ENCODE peak calls at places on chromosomes 2 and 18, in six cellular contexts. N is heart left ventricle; C is central memory CD8-positive, alpha-beta T cell; F is activated CD8-positive, alpha-beta T cell treated with anti-CD3 and anti-CD28 coated beads for 36 hours; T is SW480; R is M059J. V is an unnamed sample.

GRCh38 chr2:121104721-121105141 is 180.3 kb downstream of the TFCP2L1 start:
- DNase-seq in T (no peak), R (no peak), N (no peak), C (no peak), F (no peak), V (no peak)

GRCh38 chr2:38797276-38797675 is 19.3 kb downstream of the GEMIN6 start:
- DNase-seq in T (no peak), C (no peak), F (no peak), R (peak), N (no peak), V (no peak)

GRCh38 chr18:42274488-42275137 is 319.6 kb downstream of the PIK3C3 start:
- DNase-seq in N (no peak), F (peak), T (peak), C (no peak), R (peak), V (no peak)

GRCh38 chr2:88690591-88691338 is 708 bp upstream of the RPIA start:
- DNase-seq in N (no peak), T (peak), C (no peak), F (peak), R (peak), V (peak)

GRCh38 chr2:128505150-128505490 is 186.5 kb upstream of the HS6ST1 start:
- DNase-seq in F (no peak), N (no peak), T (no peak), C (no peak), R (no peak), V (no peak)

GRCh38 chr2:1546023-1546591 is 132.8 kb downstream of the TPO start:
- DNase-seq in F (peak), C (no peak), T (peak), N (no peak), R (peak), V (peak)

GRCh38 chr2:157839162-157839801 is 36.8 kb downstream of the ACVR1 start:
- DNase-seq in T (peak), R (peak), N (no peak), F (no peak), C (no peak), V (no peak)

GRCh38 chr2:42742740-42743666 is 20.9 kb downstream of the OXER1 start:
- DNase-seq in N (no peak), C (no peak), R (peak), T (no peak), F (no peak), V (no peak)

GRCh38 chr2:30678410-30679137 is 128.7 kb downstream of the CAPN13 start:
- DNase-seq in C (no peak), F (no peak), R (no peak), T (no peak), N (no peak), V (no peak)

GRCh38 chr18:323253-323622 is 55.4 kb upstream of the THOC1 start:
- DNase-seq in T (peak), R (peak), C (no peak), N (no peak), F (no peak), V (peak)

GRCh38 chr18:5275872-5276271 is 19.7 kb downstream of the ZBTB14 start:
- DNase-seq in R (no peak), T (no peak), F (no peak), C (no peak), N (no peak), V (no peak)

GRCh38 chr2:200993097-200993496 is 29.6 kb upstream of the ORC2 start:
- DNase-seq in C (no peak), F (no peak), N (no peak), T (no peak), R (no peak), V (no peak)

GRCh38 chr2:25168256-25169072 is at the start of gene POMC:
- DNase-seq in C (no peak), R (peak), F (peak), T (no peak), N (no peak), V (peak)

GRCh38 chr18:40874233-40874632 is 1080.8 kb upstream of the PIK3C3 start:
- DNase-seq in F (no peak), T (no peak), R (peak), N (no peak), C (no peak), V (no peak)

GRCh38 chr2:43472527-43473194 is 123.2 kb downstream of the THADA start:
- DNase-seq in N (no peak), R (peak), T (no peak), F (no peak), C (no peak), V (no peak)

GRCh38 chr2:3062476-3063260 is 314.9 kb downstream of the EIPR1 start:
- DNase-seq in N (no peak), F (no peak), R (no peak), C (no peak), T (no peak), V (no peak)

GRCh38 chr18:51731070-51731469 is 533.6 kb upstream of the MEX3C start:
- DNase-seq in R (no peak), C (no peak), N (no peak), T (no peak), F (no peak), V (no peak)

GRCh38 chr2:10235909-10236550 is 66.7 kb upstream of the HPCAL1 start:
- DNase-seq in F (no peak), T (no peak), C (no peak), N (no peak), R (no peak), V (no peak)

GRCh38 chr2:45683292-45683691 is 31.8 kb downstream of the PRKCE start:
- DNase-seq in F (no peak), T (no peak), N (no peak), C (no peak), R (no peak), V (no peak)

GRCh38 chr2:205680067-205680466 is 2.2 kb upstream of the NRP2 start:
- DNase-seq in T (peak), N (peak), R (peak), F (peak), C (no peak), V (peak)